ENCODE peak calls at places on chromosomes 1 and 21, in five cellular contexts. M is fibroblast of pulmonary artery, V is mucosa of descending colon, J is aorta, A is tibial artery. E is an unnamed sample.

GRCh38 chr1:200314085-200314750 is 95.6 kb downstream of the ZNF281 start:
- DNase-seq in M (peak), V (no peak), J (no peak), A (no peak), E (no peak)

GRCh38 chr1:211625040-211625439 is 46.1 kb upstream of the SLC30A1 start:
- DNase-seq in M (peak), V (peak), J (no peak), A (peak), E (no peak)

GRCh38 chr1:217407426-217407825 is 223.5 kb downstream of the GPATCH2 start:
- DNase-seq in M (peak), V (no peak), J (no peak), A (no peak), E (no peak)

GRCh38 chr1:209655832-209656231 is 3.6 kb upstream of the LAMB3 start:
- DNase-seq in M (no peak), V (peak), J (no peak), A (no peak), E (no peak)

GRCh38 chr1:11384170-11384554 is 94.8 kb upstream of the DISP3 start:
- DNase-seq in M (no peak), V (no peak), J (no peak), A (no peak), E (no peak)

GRCh38 chr1:162699366-162699765 is 67.1 kb downstream of the DDR2 start:
- DNase-seq in M (no peak), V (no peak), J (no peak), A (no peak), E (no peak)

GRCh38 chr21:35488941-35489340 is 439.8 kb upstream of the RUNX1 start:
- DNase-seq in M (peak), V (no peak), J (no peak), A (no peak), E (no peak)

GRCh38 chr1:116345830-116346229 is 27.2 kb upstream of the ATP1A1 start:
- DNase-seq in M (no peak), V (no peak), J (no peak), A (no peak), E (no peak)

GRCh38 chr1:66729130-66729922 is 22.9 kb upstream of the DYNLT5 start:
- DNase-seq in M (peak), V (no peak), J (no peak), A (no peak), E (no peak)

GRCh38 chr1:195550071-195550862 is 1058.0 kb downstream of the KCNT2 start:
- DNase-seq in M (no peak), V (peak), J (no peak), A (no peak), E (no peak)

GRCh38 chr1:94332952-94333351 is 85.2 kb upstream of the ABCD3 start:
- DNase-seq in M (peak), V (no peak), J (no peak), A (no peak), E (no peak)

GRCh38 chr1:89489037-89489729 is 35.4 kb upstream of the LRRC8B start:
- DNase-seq in M (peak), V (no peak), J (no peak), A (no peak), E (peak)

GRCh38 chr1:113321761-113322387 is 68.4 kb upstream of the MAGI3 start:
- DNase-seq in M (peak), V (no peak), J (no peak), A (no peak), E (no peak)

GRCh38 chr1:177948336-177948972 is 21.4 kb downstream of the SEC16B start:
- DNase-seq in M (peak), V (peak), J (no peak), A (peak), E (peak)

GRCh38 chr1:2925923-2926322 is 95.3 kb upstream of the ACTRT2 start:
- DNase-seq in M (no peak), V (no peak), J (peak), A (peak), E (no peak)

GRCh38 chr1:182069028-182069466 is 7.5 kb upstream of the ZNF648 start:
- DNase-seq in M (peak), V (peak), J (no peak), A (no peak), E (peak)

GRCh38 chr1:44318097-44319088 is 36.7 kb downstream of the ERI3 start:
- DNase-seq in M (peak), V (peak), J (no peak), A (no peak), E (peak)

GRCh38 chr1:230794431-230794830 is 47.2 kb downstream of the CAPN9 start:
- DNase-seq in M (no peak), V (peak), J (no peak), A (no peak), E (no peak)

GRCh38 chr1:155834296-155834926 is 22.6 kb downstream of the GON4L start:
- DNase-seq in M (peak), V (no peak), J (no peak), A (no peak), E (peak)

GRCh38 chr1:4963251-4963650 is 308.8 kb downstream of the AJAP1 start:
- DNase-seq in M (no peak), V (no peak), J (no peak), A (no peak), E (no peak)

GRCh38 chr1:54949971-54950360 is 30.5 kb upstream of the TMEM61 start:
- DNase-seq in M (peak), V (no peak), J (no peak), A (no peak), E (no peak)

GRCh38 chr1:201020647-201021332 is 2.7 kb downstream of the KIF21B start:
- DNase-seq in M (peak), V (peak), J (no peak), A (no peak), E (no peak)

GRCh38 chr1:147598631-147599361 is 57.5 kb downstream of the BCL9 start:
- DNase-seq in M (no peak), V (no peak), J (peak), A (no peak), E (no peak)

GRCh38 chr1:221045842-221046831 is 166.9 kb downstream of the HLX start:
- DNase-seq in M (peak), V (no peak), J (no peak), A (no peak), E (no peak)

GRCh38 chr1:186819140-186819539 is 9.6 kb upstream of the PLA2G4A start:
- DNase-seq in M (peak), V (no peak), J (no peak), A (no peak), E (peak)

GRCh38 chr1:227887697-227888403 is 59.9 kb downstream of the WNT9A start:
- DNase-seq in M (peak), V (no peak), J (no peak), A (peak), E (no peak)

GRCh38 chr1:178399177-178399728 is 97.5 kb downstream of the CLEC20A start:
- DNase-seq in M (no peak), V (no peak), J (no peak), A (no peak), E (no peak)

GRCh38 chr1:25182629-25183028 is 49.7 kb downstream of the SYF2 start:
- DNase-seq in M (peak), V (no peak), J (no peak), A (no peak), E (peak)

GRCh38 chr1:3483801-3484444 is 29.5 kb downstream of the ARHGEF16 start:
- DNase-seq in M (peak), V (peak), J (no peak), A (no peak), E (no peak)

GRCh38 chr1:29648026-29648425 is 411.7 kb downstream of the PTPRU start:
- DNase-seq in M (no peak), V (no peak), J (no peak), A (peak), E (no peak)

GRCh38 chr21:31684918-31685317 is 25.4 kb downstream of the SOD1 start:
- DNase-seq in M (no peak), V (no peak), J (no peak), A (no peak), E (no peak)

GRCh38 chr21:27213328-27213727 is 246.4 kb upstream of the ADAMTS5 start:
- DNase-seq in M (peak), V (no peak), J (no peak), A (no peak), E (no peak)

DNA sequence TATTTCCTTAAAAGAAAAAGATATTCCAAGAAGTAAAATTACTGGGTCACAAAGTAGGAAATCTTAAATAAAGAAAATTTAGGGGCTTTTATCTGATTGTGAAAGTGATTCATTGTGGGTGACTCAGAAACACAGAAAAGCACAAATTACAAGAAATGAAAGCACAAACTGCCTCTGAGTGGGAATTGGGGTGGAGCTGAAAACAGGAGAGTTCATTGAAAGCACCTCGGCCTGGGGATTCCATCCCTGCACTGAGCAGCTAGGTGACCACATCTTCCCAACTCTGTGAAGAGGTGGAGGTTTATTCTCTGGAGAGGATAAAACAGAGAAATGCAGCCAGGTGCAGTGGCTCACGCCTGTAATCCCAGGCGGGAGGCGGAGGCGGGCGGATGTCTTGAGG is 7.4 kb downstream of the GJA4 start:
- DNase-seq in M (peak), V (no peak), J (no peak), A (no peak), E (no peak)
- H3K4me3 ChIP-seq in M (no peak), V (no peak), J (no peak), A (no peak), E (no peak)

GRCh38 chr1:205455581-205456382 is at the start of gene BLACAT1:
- DNase-seq in M (no peak), V (no peak), J (no peak), A (no peak), E (no peak)
- H3K4me3 ChIP-seq in M (no peak), V (no peak), J (no peak), A (no peak), E (no peak)

DNA sequence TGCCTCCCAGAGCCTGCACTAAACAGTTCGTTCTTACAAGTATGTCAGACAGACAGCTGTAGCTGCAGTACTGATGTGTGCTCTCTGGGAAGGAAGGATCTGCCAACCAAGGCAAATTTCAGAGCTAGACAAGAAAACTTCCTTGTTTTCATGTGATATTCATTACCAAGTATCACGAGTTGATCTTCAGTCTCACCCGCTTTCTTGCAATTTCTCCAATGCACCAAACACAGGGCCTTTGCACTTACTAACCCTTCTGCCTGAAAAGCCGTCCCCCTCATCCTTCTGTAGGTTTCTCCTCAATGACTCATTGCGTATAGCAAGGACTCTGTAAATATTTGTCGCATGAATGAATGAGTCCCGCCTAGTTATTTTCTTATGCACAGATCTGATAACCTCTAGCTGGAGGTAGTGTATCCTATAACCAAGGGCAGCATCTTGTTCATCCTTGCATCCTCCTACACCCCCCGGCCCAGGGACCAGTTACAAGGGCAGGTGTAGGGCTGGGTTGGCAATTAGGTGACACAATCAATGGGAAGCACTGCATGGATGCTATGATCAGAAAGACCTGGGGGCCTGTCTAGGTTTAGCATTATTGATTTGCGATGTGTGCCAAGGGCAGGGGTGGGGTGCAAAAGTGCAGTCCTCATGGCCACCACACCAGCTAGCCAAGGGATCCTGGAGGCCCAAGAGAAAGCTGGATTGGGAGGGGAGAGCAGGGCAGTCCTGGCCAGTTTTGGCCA is 51.3 kb upstream of the GPR157 start:
- DNase-seq in M (no peak), V (no peak), J (no peak), A (no peak), E (no peak)
- H3K4me3 ChIP-seq in M (peak), V (no peak), J (no peak), A (no peak), E (peak)

DNA sequence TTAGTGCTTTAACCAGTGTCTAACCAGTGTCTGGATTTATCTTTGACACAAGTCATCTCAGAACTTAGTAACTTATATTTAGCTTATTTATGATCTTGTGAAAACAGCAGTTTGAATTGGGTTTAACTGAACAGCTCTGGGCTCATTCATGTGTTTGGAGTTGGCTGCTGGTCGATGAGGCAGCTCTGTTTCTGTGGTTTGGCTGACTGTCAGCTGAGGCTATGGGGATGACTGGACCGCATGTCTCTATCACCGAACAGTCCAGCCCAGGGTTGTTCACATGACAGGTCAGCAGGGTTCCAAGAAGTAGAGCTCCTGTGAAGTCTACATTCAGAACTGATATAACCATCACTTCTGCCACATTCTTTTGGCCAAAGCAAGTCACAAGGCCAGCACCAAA is 29.1 kb upstream of the C21orf91 start:
- DNase-seq in M (peak), V (peak), J (peak), A (peak), E (peak)
- H3K4me3 ChIP-seq in M (no peak), V (no peak), J (no peak), A (no peak), E (no peak)